ENCODE peak calls at places on chromosomes 6 and 20, in five cellular contexts. F, S, X, P and R are unnamed samples.

GRCh38 chr20:52105045-52105572 is 86.5 kb downstream of the ZFP64 start:
- DNase-seq in F (peak; percentile 46), X (no peak), S (no peak), P (peak; percentile 88), R (no peak)

GRCh38 chr6:1271071-1271763 is 40.7 kb upstream of the FOXQ1 start:
- DNase-seq in P (no peak), F (no peak), X (no peak), S (no peak), R (no peak)

GRCh38 chr6:34496103-34496685 is 30.3 kb downstream of the PACSIN1 start:
- DNase-seq in F (no peak), P (no peak), X (no peak), S (no peak), R (no peak)

GRCh38 chr6:1244941-1245340 is 67.0 kb upstream of the FOXQ1 start:
- DNase-seq in P (no peak), F (no peak), X (peak; percentile 5), S (no peak), R (no peak)

GRCh38 chr6:13923527-13924145 is 1.1 kb upstream of the RNF182 start:
- DNase-seq in X (no peak), S (no peak), P (no peak), F (peak; percentile 51), R (no peak)

GRCh38 chr6:105781248-105781647 is 304.9 kb upstream of the PRDM1 start:
- DNase-seq in P (no peak), X (no peak), F (no peak), S (no peak), R (no peak)

GRCh38 chr6:34202329-34203201 is 34.1 kb upstream of the HMGA1 start:
- DNase-seq in S (no peak), F (no peak), P (peak; percentile 92), X (no peak), R (no peak)

GRCh38 chr6:139977887-139978332 is 603.5 kb upstream of the CITED2 start:
- DNase-seq in S (no peak), X (no peak), F (peak; percentile 62), P (no peak), R (no peak)

GRCh38 chr6:82906951-82907350 is 158.7 kb downstream of the UBE3D start:
- DNase-seq in F (peak; percentile 78), S (no peak), P (no peak), X (no peak), R (no peak)

GRCh38 chr6:107941627-107942026 is 16.4 kb downstream of the SEC63 start:
- DNase-seq in X (no peak), S (no peak), P (no peak), F (no peak), R (no peak)

GRCh38 chr6:104711371-104711770 is 148.3 kb downstream of the HACE1 start:
- DNase-seq in P (no peak), S (no peak), X (no peak), F (peak; percentile 63), R (no peak)

GRCh38 chr20:44745560-44746366 is at the start of gene KCNK15:
- DNase-seq in F (no peak), X (no peak), S (no peak), P (no peak), R (no peak)

GRCh38 chr6:37784585-37784967 is 35.0 kb upstream of the ZFAND3 start:
- DNase-seq in P (peak; percentile 43), X (no peak), S (no peak), F (no peak), R (no peak)

GRCh38 chr20:50919567-50919966 is 11.7 kb downstream of the ADNP start:
- DNase-seq in P (no peak), X (no peak), S (no peak), F (peak; percentile 68), R (no peak)

GRCh38 chr20:64269604-64270411 is 14.3 kb downstream of the PCMTD2 start:
- DNase-seq in X (no peak), F (no peak), P (no peak), S (no peak), R (no peak)

GRCh38 chr6:32123681-32124080 is 4.4 kb downstream of the ATF6B start:
- DNase-seq in P (no peak), F (no peak), S (no peak), X (no peak), R (no peak)

GRCh38 chr6:129292836-129293235 is 409.9 kb downstream of the LAMA2 start:
- DNase-seq in P (no peak), F (no peak), X (no peak), S (no peak), R (no peak)

GRCh38 chr6:38910207-38910606 is 138.4 kb upstream of the GLP1R start:
- DNase-seq in S (no peak), F (no peak), P (no peak), X (no peak), R (no peak)

GRCh38 chr6:4780360-4780812 is 4.2 kb downstream of the CDYL start:
- DNase-seq in F (peak; percentile 43), S (no peak), P (no peak), X (no peak), R (no peak)

GRCh38 chr6:81750660-81751387 is 1.7 kb downstream of the TENT5A start:
- DNase-seq in P (no peak), F (no peak), S (no peak), X (no peak), R (no peak)

GRCh38 chr6:22250486-22250885 is 46.4 kb downstream of the PRL start:
- DNase-seq in X (no peak), P (peak; percentile 69), S (no peak), F (no peak), R (no peak)

GRCh38 chr20:25054133-25054820 is 3.7 kb downstream of the ACSS1 start:
- DNase-seq in S (no peak), F (no peak), P (no peak), X (no peak), R (no peak)

GRCh38 chr6:28940859-28941680 is 17.3 kb upstream of the TRIM27 start:
- DNase-seq in S (peak; percentile 83), F (peak; percentile 92), X (peak; percentile 81), P (peak; percentile 80), R (peak; percentile 51)